ENCODE peak calls at places on chromosome 20, in four cellular contexts. D is A549, P is ovary, I is tibial nerve. T is an unnamed sample.

GRCh38 chr20:3896302-3896701 is 7.1 kb downstream of the PANK2 start:
- DNase-seq in P (no peak), D (no peak), I (no peak), T (no peak)

GRCh38 chr20:2578430-2579192 is 42.2 kb downstream of the TMC2 start:
- DNase-seq in P (no peak), I (no peak), D (no peak), T (no peak)

GRCh38 chr20:62269871-62270270 is 31.6 kb downstream of the OSBPL2 start:
- DNase-seq in D (no peak), P (peak; percentile 66), I (no peak), T (no peak)

GRCh38 chr20:19735446-19735845 is 22.6 kb upstream of the RIN2 start:
- DNase-seq in D (peak; percentile 95), I (peak; percentile 72), P (peak; percentile 58), T (no peak)

GRCh38 chr20:25584905-25585704 is at the start of gene NINL:
- DNase-seq in I (no peak), D (peak; percentile 83), P (peak; percentile 78), T (peak; percentile 93)

GRCh38 chr20:14374191-14374590 is 36.8 kb upstream of the FLRT3 start:
- DNase-seq in P (no peak), I (no peak), D (no peak), T (no peak)

GRCh38 chr20:54475334-54476287 is at the start of gene DOK5:
- DNase-seq in I (peak; percentile 33), P (no peak), D (no peak), T (peak; percentile 86)

GRCh38 chr20:25508083-25508770 is 77.1 kb downstream of the NINL start:
- DNase-seq in I (no peak), P (peak; percentile 75), D (peak; percentile 68), T (no peak)

GRCh38 chr20:63017826-63018411 is 11.2 kb upstream of the BHLHE23 start:
- DNase-seq in P (no peak), I (no peak), D (no peak), T (peak; percentile 73)

GRCh38 chr20:60008130-60008808 is 50.0 kb downstream of the CDH26 start:
- DNase-seq in I (no peak), D (no peak), P (no peak), T (no peak)

GRCh38 chr20:7930386-7930785 is 9.9 kb downstream of the HAO1 start:
- DNase-seq in D (no peak), I (no peak), P (no peak), T (no peak)

GRCh38 chr20:8039048-8039447 is 19.5 kb upstream of the TMX4 start:
- DNase-seq in D (no peak), I (no peak), P (no peak), T (no peak)

GRCh38 chr20:13102689-13103088 is 93.9 kb downstream of the SPTLC3 start:
- DNase-seq in D (no peak), P (no peak), I (no peak), T (no peak)

GRCh38 chr20:20992274-20992673 is 113.9 kb downstream of the LINC00237 start:
- DNase-seq in D (no peak), I (no peak), P (no peak), T (no peak)

GRCh38 chr20:2713285-2713684 is 20.7 kb downstream of the EBF4 start:
- DNase-seq in P (no peak), D (no peak), I (no peak), T (no peak)

GRCh38 chr20:45218636-45219035 is 2.5 kb upstream of the SEMG2 start:
- DNase-seq in I (no peak), P (no peak), D (no peak), T (no peak)

GRCh38 chr20:39893013-39893685 is 795.9 kb downstream of the MAFB start:
- DNase-seq in P (no peak), I (no peak), D (no peak), T (no peak)

GRCh38 chr20:31488171-31488570 is 13.1 kb downstream of the REM1 start:
- DNase-seq in D (no peak), I (no peak), P (no peak), T (no peak)

GRCh38 chr20:61686081-61686936 is 379.4 kb downstream of the TAF4 start:
- DNase-seq in I (no peak), P (no peak), D (no peak), T (no peak)

GRCh38 chr20:8646716-8647115 is 422.2 kb upstream of the PLCB4 start:
- DNase-seq in D (no peak), P (no peak), I (no peak), T (no peak)

GRCh38 chr20:14865169-14865568 is 527.8 kb upstream of the FLRT3 start:
- DNase-seq in P (no peak), I (no peak), D (no peak), T (no peak)

GRCh38 chr20:32638848-32639247 is 34.9 kb downstream of the C20orf203 start:
- DNase-seq in I (no peak), D (no peak), P (peak; percentile 47), T (no peak)

GRCh38 chr20:6718660-6719059 is 48.8 kb upstream of the BMP2 start:
- DNase-seq in I (no peak), P (no peak), D (no peak), T (peak; percentile 36)

GRCh38 chr20:25178563-25179438 is 16.7 kb upstream of the ENTPD6 start:
- DNase-seq in D (peak; percentile 89), P (peak; percentile 49), I (peak; percentile 48), T (peak; percentile 87)

GRCh38 chr20:63457737-63458136 is 14.7 kb downstream of the KCNQ2 start:
- DNase-seq in P (no peak), D (peak; percentile 58), I (peak; percentile 7), T (peak; percentile 67)

GRCh38 chr20:4090756-4091331 is 75.5 kb upstream of the RNF24 start:
- DNase-seq in P (no peak), D (peak; percentile 31), I (no peak), T (no peak)

GRCh38 chr20:24872291-24873014 is 76.6 kb upstream of the CST7 start:
- DNase-seq in I (no peak), P (no peak), D (no peak), T (no peak)

GRCh38 chr20:1870792-1871550 is 24.2 kb upstream of the SIRPA start:
- DNase-seq in I (no peak), P (no peak), D (no peak), T (no peak)

GRCh38 chr20:11922561-11922960 is 4.9 kb downstream of the BTBD3 start:
- DNase-seq in I (no peak), P (no peak), D (no peak), T (no peak)

GRCh38 chr20:60459212-60459611 is 501.0 kb downstream of the CDH26 start:
- DNase-seq in P (no peak), I (no peak), D (no peak), T (no peak)

GRCh38 chr20:3919352-3919751 is 30.2 kb downstream of the PANK2 start:
- DNase-seq in I (no peak), P (no peak), D (no peak), T (no peak)

GRCh38 chr20:20207291-20207690 is 155.0 kb downstream of the CFAP61 start:
- DNase-seq in P (no peak), D (no peak), I (no peak), T (no peak)

GRCh38 chr20:4681441-4681840 is 40.3 kb upstream of the PRND start:
- DNase-seq in I (no peak), D (no peak), P (no peak), T (no peak)

GRCh38 chr20:63119451-63120285 is 96.3 kb downstream of the YTHDF1 start:
- DNase-seq in I (no peak), D (no peak), P (no peak), T (no peak)

GRCh38 chr20:36988494-36988966 is 37.0 kb upstream of the SAMHD1 start:
- DNase-seq in I (no peak), D (no peak), P (no peak), T (no peak)

GRCh38 chr20:5908981-5909380 is 41.4 kb downstream of the TRMT6 start:
- DNase-seq in D (no peak), I (no peak), P (no peak), T (no peak)

GRCh38 chr20:6765469-6766058 is 1.9 kb upstream of the BMP2 start:
- DNase-seq in I (peak; percentile 20), P (no peak), D (peak; percentile 13), T (no peak)

GRCh38 chr20:59004763-59005522 is 2.1 kb downstream of the CTSZ start:
- DNase-seq in P (no peak), D (no peak), I (peak; percentile 55), T (peak; percentile 54)
- TF ChIP-seq EP300 in P (no peak), D (no peak), I (no peak), T (no peak)

GRCh38 chr20:23630392-23630849 is 7.3 kb downstream of the CST3 start:
- DNase-seq in P (no peak), D (no peak), I (no peak), T (no peak)

GRCh38 chr20:23627501-23627900 is 10.3 kb downstream of the CST3 start:
- DNase-seq in D (no peak), I (no peak), P (no peak), T (no peak)

GRCh38 chr20:23629542-23630391 is 8.0 kb downstream of the CST3 start:
- DNase-seq in P (no peak), D (no peak), I (no peak), T (no peak)

GRCh38 chr20:23629017-23629541 is 8.7 kb downstream of the CST3 start:
- DNase-seq in I (peak; percentile 66), D (peak; percentile 68), P (no peak), T (no peak)

DNA sequence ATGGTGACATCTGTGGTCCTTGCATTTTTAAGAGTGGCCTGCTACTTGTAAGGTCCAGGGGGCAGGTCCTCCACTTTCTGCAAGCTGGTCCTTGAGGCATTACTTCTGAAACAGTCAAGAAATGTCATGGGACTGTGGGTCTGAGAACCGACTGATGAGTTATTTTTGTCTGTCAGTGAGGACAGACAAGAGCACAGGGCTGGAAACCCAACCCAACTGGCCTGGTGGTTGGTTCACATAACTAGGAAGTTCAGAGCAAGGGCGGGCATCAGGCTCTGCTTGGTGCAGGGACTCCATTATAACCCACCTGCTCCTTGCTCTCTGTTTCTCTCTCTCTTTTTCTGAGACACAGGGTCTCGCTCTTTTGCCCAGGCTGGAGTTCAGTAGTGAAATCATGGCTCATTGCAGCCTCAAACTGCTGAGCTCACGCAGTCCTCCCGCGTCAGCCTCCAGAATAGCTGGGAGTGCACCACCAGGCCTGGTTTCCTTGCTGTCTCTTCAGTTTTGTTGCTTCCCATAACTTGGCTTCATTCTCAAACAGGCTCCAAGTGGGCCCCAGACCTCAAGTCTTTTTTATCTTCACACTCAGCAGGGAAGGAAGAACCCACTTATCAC is 9.2 kb downstream of the CST3 start:
- DNase-seq in I (no peak), P (no peak), D (no peak), T (no peak)
- TF ChIP-seq POLR2A in I (no peak), P (no peak), D (no peak), T (no peak)

GRCh38 chr20:38152175-38153010 is 12.7 kb downstream of the TGM2 start:
- DNase-seq in D (peak; percentile 72), I (peak; percentile 56), P (peak; percentile 35), T (peak; percentile 92)
- TF ChIP-seq EP300 in D (peak; percentile 45), I (no peak), P (no peak), T (peak; percentile 75)

DNA sequence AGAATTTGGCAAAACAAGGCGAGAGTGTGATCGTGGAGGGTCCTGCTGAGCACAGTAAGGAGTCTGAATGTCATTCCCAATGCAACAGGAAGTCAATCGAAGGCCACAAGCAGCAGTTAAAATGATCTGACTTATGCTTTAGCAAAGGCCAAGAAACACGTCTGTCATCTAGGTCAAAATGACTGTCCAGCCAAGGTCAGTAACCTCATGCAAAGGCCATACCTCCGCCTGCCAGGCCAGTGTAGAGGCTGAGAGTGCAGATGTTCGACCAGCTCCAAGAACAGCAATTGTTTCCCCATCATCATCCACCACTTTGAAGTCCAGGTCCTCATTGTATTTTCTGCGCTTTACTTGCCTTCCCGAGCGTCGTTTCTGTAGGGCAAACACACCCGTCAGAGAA is 105.6 kb downstream of the CHD6 start:
- DNase-seq in P (no peak), D (no peak), I (no peak), T (no peak)
- TF ChIP-seq POLR2A in P (no peak), D (no peak), I (no peak), T (no peak)